ENCODE peak calls at places on chromosomes 16 and 17, in eight cellular contexts. Z, G, L, I, C, X, Y and O are unnamed samples. For H3K4me1, the result is how much of the 10 kb centered on the place peaks cover.

GRCh38 chr17:1713878-1714487 is 3.8 kb upstream of the TLCD2 start:
- DNase-seq in G (peak), C (peak), Z (no peak), X (no peak), Y (no peak), I (peak), L (peak), O (no peak)

GRCh38 chr17:59853168-59853918 is 39.4 kb downstream of the TUBD1 start:
- DNase-seq in C (peak), Y (no peak), L (peak), G (peak), I (peak), Z (peak), X (no peak), O (peak)

GRCh38 chr17:60887607-60888028 is 210.0 kb downstream of the BCAS3 start:
- DNase-seq in Y (no peak), C (no peak), L (no peak), X (no peak), I (no peak), G (no peak), Z (no peak), O (no peak)

GRCh38 chr16:87701066-87701425 is 64.7 kb downstream of the KLHDC4 start:
- DNase-seq in I (no peak), L (no peak), X (no peak), Z (no peak), C (no peak), G (no peak), Y (no peak), O (no peak)

GRCh38 chr17:27577124-27577761 is 53.7 kb upstream of the LGALS9 start:
- DNase-seq in G (peak), L (peak), Y (peak), I (peak), Z (no peak), C (peak), X (no peak), O (no peak)

GRCh38 chr17:82475458-82475857 is 16.9 kb downstream of the NARF start:
- DNase-seq in Y (no peak), X (no peak), L (no peak), Z (no peak), C (no peak), I (no peak), G (no peak), O (no peak)

GRCh38 chr17:6868579-6868978 is 37.0 kb upstream of the TEKT1 start:
- DNase-seq in Y (no peak), C (no peak), Z (no peak), G (no peak), L (no peak), X (no peak), I (peak), O (no peak)

GRCh38 chr16:67180166-67180565 is 3.6 kb downstream of the MATCAP1 start:
- DNase-seq in X (no peak), Y (no peak), C (no peak), G (no peak), L (no peak), I (no peak), Z (no peak), O (no peak)

GRCh38 chr16:8931864-8932263 is 31.8 kb downstream of the USP7 start:
- DNase-seq in I (peak), L (peak), X (peak), Z (peak), C (peak), G (peak), Y (peak), O (no peak)

GRCh38 chr17:83084621-83085056 is 5.2 kb downstream of the METRNL start:
- DNase-seq in Y (no peak), I (no peak), X (no peak), G (no peak), C (no peak), Z (no peak), L (no peak), O (no peak)

GRCh38 chr16:53775821-53776431 is 72.0 kb downstream of the FTO start:
- DNase-seq in G (peak), I (peak), C (no peak), L (peak), Z (no peak), Y (peak), X (peak), O (no peak)
- H3K4me1 ChIP-seq in G (under half), I (under half), C (under half), L (under half), Z (under half), Y (half or more), X (half or more), O (under half)

DNA sequence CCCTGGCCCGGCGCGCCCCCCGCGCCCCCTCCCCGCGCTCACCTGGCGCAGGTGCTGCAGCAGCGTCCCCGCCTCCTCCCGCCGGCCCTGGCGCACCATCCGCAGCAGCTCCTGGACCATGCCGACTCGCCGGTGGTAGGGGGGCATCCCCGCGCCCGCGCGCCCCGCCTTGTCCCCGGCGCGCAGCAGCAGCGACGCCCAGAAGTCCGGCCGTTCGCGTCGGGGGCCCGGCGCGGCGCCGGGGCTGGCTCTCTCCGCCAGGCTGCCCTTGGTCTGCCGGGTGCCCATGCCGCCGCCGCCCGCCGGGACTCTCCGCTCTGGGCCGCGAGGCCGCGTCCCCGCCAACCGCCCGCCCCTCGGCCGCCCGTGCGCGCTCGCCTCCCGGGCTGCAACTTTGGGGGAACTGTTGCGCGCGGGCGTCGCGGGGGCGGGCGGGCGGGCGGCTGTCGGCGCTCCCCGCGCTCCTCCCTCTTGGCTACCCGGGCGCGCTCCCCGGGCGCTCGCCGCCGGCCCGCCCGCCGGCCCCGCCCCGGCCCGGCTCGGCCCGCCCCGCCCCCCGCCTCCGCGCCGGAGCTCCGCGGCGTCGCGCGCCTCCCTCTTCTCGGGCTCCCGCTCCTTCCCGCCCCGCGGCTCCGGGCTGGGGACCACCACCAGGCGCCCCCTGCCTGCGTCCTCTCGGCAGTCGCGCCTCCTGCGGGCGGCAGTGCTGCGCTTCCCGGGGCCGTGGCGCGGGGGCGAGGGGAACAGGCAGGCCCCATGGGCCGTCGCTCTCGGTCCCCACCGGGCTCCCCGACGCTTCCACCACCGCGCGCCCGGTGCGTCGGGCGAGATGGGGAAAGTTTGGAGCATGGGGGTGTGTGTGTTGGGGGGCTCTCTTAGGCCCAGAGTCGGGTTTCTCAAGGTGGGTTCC is at the start of gene LRRC75A:
- DNase-seq in L (no peak), G (peak), Y (peak), C (peak), Z (peak), X (peak), I (peak), O (no peak)
- H3K4me3 ChIP-seq in L (no peak), G (peak), Y (peak), C (peak), Z (peak), X (peak), I (peak), O (peak)

GRCh38 chr17:42920106-42920900 is 19.7 kb downstream of the G6PC1 start:
- DNase-seq in I (peak), C (no peak), Y (no peak), X (no peak), L (no peak), Z (peak), G (no peak), O (no peak)

GRCh38 chr17:42920922-42921321 is 20.3 kb downstream of the G6PC1 start:
- DNase-seq in X (peak), Z (peak), L (no peak), C (no peak), G (peak), I (no peak), Y (no peak), O (no peak)

GRCh38 chr17:42924891-42925290 is 24.3 kb downstream of the G6PC1 start:
- DNase-seq in Z (no peak), G (no peak), X (no peak), L (no peak), Y (no peak), I (no peak), C (peak), O (no peak)

GRCh38 chr17:42918902-42919521 is 18.4 kb downstream of the G6PC1 start:
- DNase-seq in G (no peak), L (no peak), Z (peak), C (no peak), I (no peak), X (no peak), Y (peak), O (no peak)

GRCh38 chr17:42922335-42922734 is 21.7 kb downstream of the G6PC1 start:
- DNase-seq in G (peak), I (no peak), Y (no peak), Z (no peak), C (no peak), X (no peak), L (no peak), O (no peak)
- TF ChIP-seq CTCF in G (no peak), I (no peak), Y (no peak), Z (no peak), C (no peak), X (no peak), L (no peak), O (no peak)

GRCh38 chr17:74736423-74737298 is at the start of gene RAB37:
- DNase-seq in C (peak), Y (no peak), L (no peak), X (no peak), I (peak), G (peak), Z (no peak), O (no peak)

GRCh38 chr17:74737299-74738050 is 419 bp downstream of the RAB37 start:
- DNase-seq in C (peak), Y (peak), I (peak), G (peak), Z (peak), X (no peak), L (no peak), O (no peak)

GRCh38 chr17:74739227-74739831 is 2.3 kb downstream of the RAB37 start:
- DNase-seq in G (no peak), Y (no peak), Z (no peak), X (no peak), I (no peak), L (no peak), C (no peak), O (no peak)

GRCh38 chr17:74740641-74741387 is 3.8 kb downstream of the RAB37 start:
- DNase-seq in I (no peak), C (no peak), Y (no peak), Z (no peak), L (no peak), X (no peak), G (no peak), O (no peak)

DNA sequence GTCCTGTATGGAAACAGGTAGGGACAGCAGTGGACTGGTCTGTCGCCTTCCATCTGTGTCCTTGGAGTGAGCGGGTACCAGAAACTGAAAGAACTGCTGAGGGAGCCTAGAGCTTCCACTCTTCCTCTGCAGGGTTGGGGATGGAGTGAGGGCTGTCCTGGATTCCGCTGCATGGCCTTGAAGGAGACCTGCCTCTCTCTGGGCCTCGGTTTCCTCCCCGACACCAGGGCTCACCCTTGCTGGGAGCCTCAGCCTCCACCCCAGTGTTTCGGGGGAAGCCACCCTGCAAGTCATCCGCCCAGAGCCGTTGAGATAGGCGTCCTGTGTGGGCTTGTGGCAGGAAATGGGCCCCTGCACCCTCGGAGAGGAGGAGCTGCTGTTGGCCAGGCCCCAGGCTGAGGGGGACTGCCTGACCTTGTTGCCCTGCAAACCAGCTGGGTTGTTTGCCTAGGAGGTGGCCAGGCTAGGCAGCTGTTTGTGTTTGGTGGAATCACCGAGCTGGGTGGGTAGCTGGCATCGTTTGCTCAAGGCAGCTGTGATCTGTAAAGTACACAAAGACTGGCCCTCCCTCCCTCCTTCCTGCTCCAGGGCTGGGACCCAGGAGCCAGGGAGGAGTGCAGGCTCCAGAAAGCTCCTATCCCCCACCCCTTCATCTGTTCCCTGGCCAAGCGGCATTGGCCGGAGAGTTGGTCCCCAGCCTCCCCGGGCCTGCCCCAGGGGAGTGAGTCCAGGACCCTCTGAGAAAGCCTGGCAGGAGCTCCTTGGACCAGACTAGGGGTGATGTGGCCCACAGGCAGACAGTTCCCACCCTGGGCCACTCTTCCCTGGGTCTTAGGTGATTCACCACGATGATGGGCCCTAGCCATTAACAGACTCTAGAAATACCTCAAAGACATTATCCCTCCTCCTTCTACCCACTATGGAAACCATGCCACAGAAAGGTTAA is 1.3 kb downstream of the RAB37 start:
- DNase-seq in X (no peak), I (peak), Z (peak), Y (no peak), C (no peak), L (no peak), G (peak), O (no peak)
- H3K4me1 ChIP-seq in X (under half), I (under half), Z (under half), Y (under half), C (under half), L (under half), G (under half), O (under half)

GRCh38 chr16:50771366-50771765 is 29.5 kb downstream of the CYLD start:
- DNase-seq in G (no peak), X (no peak), C (no peak), I (no peak), L (no peak), Y (no peak), Z (no peak), O (no peak)
- H3K4me3 ChIP-seq in G (no peak), X (no peak), C (no peak), I (no peak), L (no peak), Y (no peak), Z (no peak), O (no peak)

GRCh38 chr16:27080870-27081269 is 14.1 kb downstream of the C16orf82 start:
- DNase-seq in I (peak), Z (no peak), G (peak), Y (no peak), X (no peak), C (peak), L (no peak), O (no peak)
- TF ChIP-seq CTCF in I (peak), Z (no peak), G (peak), Y (no peak), X (peak), C (peak), L (no peak), O (no peak)